ENCODE peak calls at places on chromosomes 3 and 15, in ten cellular contexts. E is sigmoid colon, O is GM12892, M is A549, J is uterus, W is body of pancreas, K is esophagus squamous epithelium, Y is breast epithelium, U is IMR-90, I is HCT116. N is an unnamed sample.

GRCh38 chr15:64349375-64349774 is 6.6 kb downstream of the CSNK1G1 start:
- DNase-seq in E (no peak), O (no peak), M (no peak), J (no peak), W (no peak), K (no peak), Y (no peak), U (no peak), I (no peak), N (no peak)

GRCh38 chr3:171806200-171807128 is 3.8 kb downstream of the PLD1 start:
- DNase-seq in E (no peak), O (no peak), M (peak; percentile 36), J (no peak), W (no peak), K (no peak), Y (no peak), U (peak; percentile 95), I (no peak), N (no peak)

GRCh38 chr3:159806412-159806811 is 182.2 kb upstream of the IL12A start:
- DNase-seq in E (peak; percentile 82), O (no peak), M (no peak), J (no peak), W (no peak), K (no peak), Y (no peak), U (peak; percentile 54), I (no peak), N (no peak)

GRCh38 chr3:35932995-35933394 is 293.7 kb downstream of the ARPP21 start:
- DNase-seq in E (no peak), O (no peak), M (peak; percentile 8), J (no peak), W (no peak), K (no peak), Y (no peak), U (peak; percentile 94), I (peak; percentile 26), N (no peak)

GRCh38 chr15:51227967-51228783 is 110.2 kb downstream of the CYP19A1 start:
- DNase-seq in E (no peak), O (peak; percentile 32), M (peak; percentile 72), J (no peak), W (peak; percentile 22), K (no peak), Y (no peak), U (peak; percentile 89), I (peak; percentile 54), N (peak; percentile 44)

GRCh38 chr3:182092662-182093262 is 381.0 kb downstream of the SOX2 start:
- DNase-seq in E (no peak), O (no peak), M (peak; percentile 28), J (no peak), W (no peak), K (no peak), Y (no peak), U (no peak), I (no peak), N (no peak)

GRCh38 chr3:39180546-39181346 is 11.6 kb downstream of the XIRP1 start:
- DNase-seq in E (peak; percentile 96), O (peak; percentile 92), M (peak; percentile 76), J (peak; percentile 89), W (peak; percentile 97), K (peak; percentile 40), Y (peak; percentile 92), U (peak; percentile 54), I (peak; percentile 77), N (peak; percentile 89)

GRCh38 chr3:15287565-15288330 is 44.6 kb downstream of the SH3BP5 start:
- DNase-seq in E (peak; percentile 95), O (no peak), M (no peak), J (peak; percentile 83), W (peak; percentile 83), K (peak; percentile 9), Y (no peak), U (peak; percentile 94), I (no peak), N (no peak)

GRCh38 chr3:168870892-168871291 is 775.2 kb upstream of the GOLIM4 start:
- DNase-seq in E (no peak), O (no peak), M (no peak), J (no peak), W (peak; percentile 13), K (no peak), Y (no peak), U (no peak), I (no peak), N (no peak)

GRCh38 chr3:189340680-189341460 is 169.1 kb downstream of the TPRG1 start:
- DNase-seq in E (no peak), O (no peak), M (no peak), J (no peak), W (no peak), K (no peak), Y (no peak), U (no peak), I (peak; percentile 23), N (no peak)

GRCh38 chr3:111819912-111820311 is 39.2 kb upstream of the PHLDB2 start:
- DNase-seq in E (no peak), O (no peak), M (no peak), J (no peak), W (no peak), K (no peak), Y (no peak), U (no peak), I (no peak), N (no peak)
- TF ChIP-seq POLR2A in E (no peak), O (no peak), M (no peak), J (no peak), W (no peak), K (no peak), Y (no peak), U (no peak), I (no peak), N (no peak)

DNA sequence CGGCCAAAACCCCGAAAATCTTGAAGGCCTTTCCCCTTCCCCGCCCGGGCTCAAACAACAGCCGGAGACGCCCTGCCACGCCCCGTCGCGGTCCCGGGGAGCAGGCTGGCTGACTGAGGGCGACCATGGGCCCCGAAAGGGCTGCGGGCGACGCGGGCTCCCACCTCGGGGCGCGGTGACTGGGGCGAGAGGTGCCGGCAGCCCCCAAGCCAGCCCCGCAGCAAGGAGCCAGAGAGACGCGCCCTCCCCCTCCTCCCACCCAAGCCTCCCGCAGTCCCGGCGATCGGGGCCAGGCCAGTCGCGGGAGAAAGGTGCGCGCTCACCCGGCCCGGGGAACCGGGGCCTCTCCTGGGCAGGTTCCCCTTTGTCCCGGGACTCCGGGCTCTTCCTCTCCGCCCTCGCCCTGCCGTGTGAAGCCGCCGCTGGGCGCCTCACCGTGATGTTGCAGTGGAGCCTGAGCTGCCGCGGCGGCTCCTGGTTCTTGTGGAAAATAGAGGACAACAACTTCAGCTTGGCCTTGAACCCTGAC is 30.6 kb upstream of the ZSCAN2 start:
- DNase-seq in E (peak; percentile 80), O (peak; percentile 40), M (peak; percentile 44), J (peak; percentile 49), W (peak; percentile 57), K (no peak), Y (peak; percentile 62), U (no peak), I (no peak), N (no peak)
- TF ChIP-seq POLR2A in E (no peak), O (no peak), M (peak; percentile 35), J (no peak), W (no peak), K (peak; percentile 7), Y (no peak), U (no peak), I (no peak), N (no peak)

DNA sequence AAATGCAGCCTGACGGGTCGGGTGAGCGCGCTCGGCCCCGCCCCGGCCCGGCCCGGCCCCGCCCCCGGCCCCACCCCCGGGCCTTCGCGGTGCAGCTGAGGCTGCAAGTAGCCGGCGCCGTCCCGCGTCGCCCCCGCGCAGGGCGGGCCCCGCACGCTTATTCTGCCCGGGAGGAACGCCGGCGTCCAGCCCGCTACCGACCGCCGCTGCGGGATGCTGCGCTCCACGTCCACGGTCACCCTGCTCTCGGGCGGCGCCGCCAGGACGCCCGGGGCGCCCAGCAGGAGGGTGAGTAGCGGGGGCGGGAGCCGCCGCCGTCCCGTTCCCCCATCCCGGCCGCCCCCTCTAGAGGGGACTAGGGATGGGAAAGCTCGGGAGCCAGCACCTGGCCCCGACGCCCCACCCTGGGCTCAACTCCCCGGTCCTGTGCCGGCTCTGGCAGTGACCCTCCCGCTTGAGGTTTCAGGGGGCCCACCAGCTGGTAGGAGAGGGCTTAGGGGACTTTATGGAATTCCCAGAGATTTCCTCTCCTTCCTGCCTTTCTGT is at the start of gene MYZAP:
- DNase-seq in E (no peak), O (peak; percentile 43), M (peak; percentile 84), J (peak; percentile 38), W (peak; percentile 81), K (no peak), Y (no peak), U (no peak), I (no peak), N (peak; percentile 50)
- TF ChIP-seq POLR2A in E (no peak), O (no peak), M (no peak), J (peak; percentile 45), W (peak; percentile 33), K (peak; percentile 40), Y (no peak), U (no peak), I (no peak), N (no peak)

DNA sequence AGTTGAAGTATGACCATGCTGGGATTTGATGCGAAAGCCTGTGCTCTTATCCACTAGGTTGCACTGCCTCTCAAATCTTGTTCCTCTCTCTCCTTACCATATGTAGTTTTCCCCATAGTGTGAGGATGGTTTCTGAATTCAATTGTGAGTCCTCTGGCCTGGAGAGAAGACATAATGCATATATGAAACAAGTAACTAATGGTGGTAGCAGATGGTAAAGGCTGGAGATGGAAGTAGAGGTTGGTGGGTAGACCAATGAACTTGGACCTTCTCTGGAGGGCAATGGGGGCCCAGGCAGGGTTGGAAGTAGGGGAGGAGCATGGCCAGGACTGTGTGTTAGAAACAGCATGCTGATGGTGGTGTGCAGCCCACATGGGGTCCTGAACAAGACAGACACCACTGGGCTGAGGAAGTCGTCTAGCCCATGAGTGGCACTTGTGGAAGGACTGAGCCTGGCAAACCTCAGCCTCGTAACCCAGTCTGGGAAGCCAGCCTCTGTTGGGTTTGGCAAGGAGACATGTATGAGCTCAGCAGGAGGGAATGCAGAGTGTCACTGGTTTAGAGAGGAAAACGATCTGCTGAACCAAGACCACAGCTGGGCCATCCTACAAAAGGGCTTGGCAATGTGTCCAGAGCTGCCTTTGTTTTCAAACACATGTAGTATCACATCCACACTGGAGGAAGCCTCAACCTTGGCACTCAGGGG is 18.5 kb upstream of the LMCD1 start:
- DNase-seq in E (peak; percentile 75), O (no peak), M (no peak), J (peak; percentile 71), W (peak; percentile 83), K (no peak), Y (peak; percentile 74), U (peak; percentile 97), I (no peak), N (peak; percentile 55)
- TF ChIP-seq POLR2A in E (no peak), O (no peak), M (no peak), J (no peak), W (no peak), K (no peak), Y (no peak), U (peak; percentile 20), I (no peak), N (no peak)

DNA sequence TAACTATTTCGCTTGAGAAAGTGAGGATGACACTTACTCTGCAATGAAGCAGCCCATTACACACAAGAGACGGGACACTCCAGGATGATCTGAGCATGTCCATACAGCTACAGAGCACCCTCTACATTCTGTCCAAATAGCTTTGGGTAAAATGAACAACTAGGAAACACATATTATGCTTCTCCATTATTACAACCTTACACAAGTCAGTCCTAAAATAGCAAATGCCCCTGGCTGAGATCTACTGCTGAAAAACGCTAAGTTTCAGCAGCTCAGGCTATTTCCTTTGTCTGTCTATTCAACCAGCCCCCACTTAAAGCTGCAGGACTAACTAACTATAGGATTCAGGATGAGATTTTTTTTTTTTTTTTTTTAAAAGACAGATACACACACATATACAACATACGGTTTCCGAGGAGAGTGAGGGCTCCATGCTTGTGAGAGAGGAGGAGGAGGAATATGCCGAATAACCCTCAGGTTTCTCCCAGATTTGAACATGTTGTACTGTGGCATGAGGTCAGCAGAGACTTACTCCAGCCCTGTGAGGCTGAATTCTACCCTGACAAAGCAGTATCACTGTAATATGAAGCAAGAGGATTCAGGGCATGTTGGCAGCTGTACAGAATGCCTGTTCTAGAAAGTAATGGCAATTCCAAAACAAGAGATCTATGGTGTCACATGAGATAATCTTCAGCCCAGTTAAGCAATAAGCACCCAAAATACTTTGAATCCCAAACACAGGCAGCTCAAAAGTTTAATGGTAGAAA is 117.3 kb upstream of the PLXND1 start:
- DNase-seq in E (peak; percentile 92), O (no peak), M (no peak), J (peak; percentile 72), W (peak; percentile 62), K (no peak), Y (no peak), U (peak; percentile 89), I (no peak), N (no peak)
- TF ChIP-seq POLR2A in E (no peak), O (no peak), M (no peak), J (no peak), W (no peak), K (no peak), Y (no peak), U (no peak), I (no peak), N (no peak)

N was measured in H54.